ENCODE peak calls at places on chromosomes 3 and 15, in six cellular contexts. One of them, this sample, is unnamed.
A peak's percentile ranks its signal among the peaks of the same experiment; 100 is the strongest.

GRCh38 chr15:66452971-66453580 is 44.5 kb downstream of the SNAPC5 start:
- DNase-seq in endothelial cell of umbilical vein: no peak
- DNase-seq in psoas muscle: no peak
- DNase-seq in heart left ventricle: no peak
- DNase-seq in right lobe of liver: peak; percentile 52
- DNase-seq in HL-60: peak; percentile 22
- DNase-seq in this sample: no peak

GRCh38 chr15:48644498-48644826 is 1.0 kb downstream of the FBN1 start:
- DNase-seq in endothelial cell of umbilical vein: peak; percentile 55
- DNase-seq in psoas muscle: peak; percentile 55
- DNase-seq in heart left ventricle: no peak
- DNase-seq in right lobe of liver: no peak
- DNase-seq in HL-60: no peak
- DNase-seq in this sample: peak; percentile 64

GRCh38 chr15:33068531-33068990 is 126.0 kb downstream of the FMN1 start:
- DNase-seq in endothelial cell of umbilical vein: no peak
- DNase-seq in psoas muscle: peak; percentile 40
- DNase-seq in heart left ventricle: no peak
- DNase-seq in right lobe of liver: no peak
- DNase-seq in HL-60: no peak
- DNase-seq in this sample: peak; percentile 84

GRCh38 chr3:37521403-37521802 is 340.3 kb upstream of the CTDSPL start:
- DNase-seq in endothelial cell of umbilical vein: no peak
- DNase-seq in psoas muscle: no peak
- DNase-seq in heart left ventricle: no peak
- DNase-seq in right lobe of liver: no peak
- DNase-seq in HL-60: no peak
- DNase-seq in this sample: no peak

GRCh38 chr3:54882114-54882833 is 45.6 kb downstream of the LRTM1 start:
- DNase-seq in endothelial cell of umbilical vein: no peak
- DNase-seq in psoas muscle: no peak
- DNase-seq in heart left ventricle: no peak
- DNase-seq in right lobe of liver: no peak
- DNase-seq in HL-60: no peak
- DNase-seq in this sample: no peak

GRCh38 chr3:188286087-188286513 is 132.1 kb downstream of the LPP start:
- DNase-seq in endothelial cell of umbilical vein: peak; percentile 78
- DNase-seq in psoas muscle: peak; percentile 63
- DNase-seq in heart left ventricle: peak; percentile 74
- DNase-seq in right lobe of liver: no peak
- DNase-seq in HL-60: no peak
- DNase-seq in this sample: no peak

GRCh38 chr3:6935964-6936363 is 75.0 kb downstream of the GRM7 start:
- DNase-seq in endothelial cell of umbilical vein: no peak
- DNase-seq in psoas muscle: no peak
- DNase-seq in heart left ventricle: no peak
- DNase-seq in right lobe of liver: no peak
- DNase-seq in HL-60: no peak
- DNase-seq in this sample: no peak

GRCh38 chr15:78298983-78299301 is 467 bp downstream of the SKIC8 start:
- DNase-seq in endothelial cell of umbilical vein: no peak
- DNase-seq in psoas muscle: no peak
- DNase-seq in heart left ventricle: no peak
- DNase-seq in right lobe of liver: no peak
- DNase-seq in HL-60: no peak
- DNase-seq in this sample: no peak

GRCh38 chr3:175422744-175423143 is 563.6 kb downstream of the NAALADL2 start:
- DNase-seq in endothelial cell of umbilical vein: no peak
- DNase-seq in psoas muscle: no peak
- DNase-seq in heart left ventricle: no peak
- DNase-seq in right lobe of liver: no peak
- DNase-seq in HL-60: no peak
- DNase-seq in this sample: no peak

GRCh38 chr15:99955532-99955931 is 222.3 kb upstream of the LYSMD4 start:
- DNase-seq in endothelial cell of umbilical vein: no peak
- DNase-seq in psoas muscle: no peak
- DNase-seq in heart left ventricle: no peak
- DNase-seq in right lobe of liver: no peak
- DNase-seq in HL-60: no peak
- DNase-seq in this sample: no peak

GRCh38 chr3:38623539-38623938 is 25.9 kb downstream of the SCN5A start:
- DNase-seq in endothelial cell of umbilical vein: no peak
- DNase-seq in psoas muscle: no peak
- DNase-seq in heart left ventricle: no peak
- DNase-seq in right lobe of liver: no peak
- DNase-seq in HL-60: no peak
- DNase-seq in this sample: no peak

GRCh38 chr3:177878192-177878591 is 658.0 kb upstream of the KCNMB2 start:
- DNase-seq in endothelial cell of umbilical vein: no peak
- DNase-seq in psoas muscle: no peak
- DNase-seq in heart left ventricle: no peak
- DNase-seq in right lobe of liver: no peak
- DNase-seq in HL-60: no peak
- DNase-seq in this sample: no peak

GRCh38 chr3:84783281-84783680 is 175.5 kb upstream of the CADM2 start:
- DNase-seq in endothelial cell of umbilical vein: no peak
- DNase-seq in psoas muscle: no peak
- DNase-seq in heart left ventricle: no peak
- DNase-seq in right lobe of liver: no peak
- DNase-seq in HL-60: no peak
- DNase-seq in this sample: no peak

GRCh38 chr3:25349828-25350227 is 78.2 kb upstream of the RARB start:
- DNase-seq in endothelial cell of umbilical vein: no peak
- DNase-seq in psoas muscle: no peak
- DNase-seq in heart left ventricle: no peak
- DNase-seq in right lobe of liver: no peak
- DNase-seq in HL-60: no peak
- DNase-seq in this sample: no peak

GRCh38 chr15:69074843-69075224 is 60.3 kb downstream of the NOX5 start:
- DNase-seq in endothelial cell of umbilical vein: peak; percentile 30
- DNase-seq in psoas muscle: no peak
- DNase-seq in heart left ventricle: no peak
- DNase-seq in right lobe of liver: no peak
- DNase-seq in HL-60: no peak
- DNase-seq in this sample: no peak

GRCh38 chr15:89495638-89496145 is 691 bp downstream of the RHCG start:
- DNase-seq in endothelial cell of umbilical vein: no peak
- DNase-seq in psoas muscle: no peak
- DNase-seq in heart left ventricle: no peak
- DNase-seq in right lobe of liver: peak; percentile 32
- DNase-seq in HL-60: no peak
- DNase-seq in this sample: no peak

GRCh38 chr15:77819271-77819806 is 186.6 kb upstream of the LINGO1 start:
- DNase-seq in endothelial cell of umbilical vein: no peak
- DNase-seq in psoas muscle: no peak
- DNase-seq in heart left ventricle: no peak
- DNase-seq in right lobe of liver: no peak
- DNase-seq in HL-60: no peak
- DNase-seq in this sample: no peak

GRCh38 chr3:26962419-26963355 is 340.1 kb downstream of the LRRC3B start:
- DNase-seq in endothelial cell of umbilical vein: no peak
- DNase-seq in psoas muscle: no peak
- DNase-seq in heart left ventricle: no peak
- DNase-seq in right lobe of liver: no peak
- DNase-seq in HL-60: no peak
- DNase-seq in this sample: no peak

GRCh38 chr3:122921791-122922651 is 105.5 kb downstream of the SEMA5B start:
- DNase-seq in endothelial cell of umbilical vein: no peak
- DNase-seq in psoas muscle: no peak
- DNase-seq in heart left ventricle: no peak
- DNase-seq in right lobe of liver: no peak
- DNase-seq in HL-60: peak; percentile 18
- DNase-seq in this sample: no peak

GRCh38 chr15:31871159-31871886 is 159.0 kb upstream of the CHRNA7 start:
- DNase-seq in endothelial cell of umbilical vein: no peak
- DNase-seq in psoas muscle: no peak
- DNase-seq in heart left ventricle: no peak
- DNase-seq in right lobe of liver: no peak
- DNase-seq in HL-60: peak; percentile 70
- DNase-seq in this sample: no peak

GRCh38 chr15:62212746-62213145 is 47.7 kb upstream of the C2CD4B start:
- DNase-seq in endothelial cell of umbilical vein: no peak
- DNase-seq in psoas muscle: no peak
- DNase-seq in heart left ventricle: no peak
- DNase-seq in right lobe of liver: no peak
- DNase-seq in HL-60: no peak
- DNase-seq in this sample: no peak

GRCh38 chr3:74027121-74027520 is 402.4 kb upstream of the PDZRN3 start:
- DNase-seq in endothelial cell of umbilical vein: no peak
- DNase-seq in psoas muscle: no peak
- DNase-seq in heart left ventricle: no peak
- DNase-seq in right lobe of liver: no peak
- DNase-seq in HL-60: no peak
- DNase-seq in this sample: no peak

DNA sequence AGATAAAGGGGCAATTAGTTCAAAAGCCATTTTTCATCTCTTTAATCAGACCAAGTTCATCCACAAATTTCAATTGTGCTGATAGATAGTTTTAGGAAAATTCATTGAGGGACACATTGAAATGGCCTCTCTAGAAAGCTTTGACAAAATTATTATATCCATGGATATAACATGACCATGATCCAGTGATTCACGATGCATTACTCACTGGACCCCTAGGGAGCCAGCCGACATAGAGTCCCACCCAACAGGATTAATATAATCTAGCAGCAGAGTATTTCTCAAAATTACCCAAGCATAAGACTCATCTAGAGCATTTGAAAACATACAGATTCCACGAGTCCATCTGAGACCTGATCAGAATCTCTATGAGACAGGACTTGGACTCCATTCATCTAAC is 100.3 kb downstream of the FRMD5 start:
- DNase-seq in endothelial cell of umbilical vein: no peak
- DNase-seq in psoas muscle: no peak
- DNase-seq in heart left ventricle: no peak
- DNase-seq in right lobe of liver: no peak
- DNase-seq in HL-60: no peak
- DNase-seq in this sample: no peak
- TF ChIP-seq CTCF in endothelial cell of umbilical vein: no peak
- TF ChIP-seq CTCF in psoas muscle: no peak
- TF ChIP-seq CTCF in heart left ventricle: no peak
- TF ChIP-seq CTCF in right lobe of liver: no peak
- TF ChIP-seq CTCF in HL-60: no peak
- TF ChIP-seq CTCF in this sample: no peak

GRCh38 chr3:100913870-100914654 is 79.2 kb downstream of the ABI3BP start:
- DNase-seq in endothelial cell of umbilical vein: peak; percentile 88
- DNase-seq in psoas muscle: no peak
- DNase-seq in heart left ventricle: no peak
- DNase-seq in right lobe of liver: no peak
- DNase-seq in HL-60: no peak
- DNase-seq in this sample: no peak
- H3K27ac ChIP-seq in endothelial cell of umbilical vein: no peak overlapping the region
- H3K27ac ChIP-seq in psoas muscle: no peak overlapping the region
- H3K27ac ChIP-seq in heart left ventricle: no peak overlapping the region
- H3K27ac ChIP-seq in right lobe of liver: no peak overlapping the region
- H3K27ac ChIP-seq in HL-60: no peak overlapping the region
- H3K27ac ChIP-seq in this sample: no peak overlapping the region

DNA sequence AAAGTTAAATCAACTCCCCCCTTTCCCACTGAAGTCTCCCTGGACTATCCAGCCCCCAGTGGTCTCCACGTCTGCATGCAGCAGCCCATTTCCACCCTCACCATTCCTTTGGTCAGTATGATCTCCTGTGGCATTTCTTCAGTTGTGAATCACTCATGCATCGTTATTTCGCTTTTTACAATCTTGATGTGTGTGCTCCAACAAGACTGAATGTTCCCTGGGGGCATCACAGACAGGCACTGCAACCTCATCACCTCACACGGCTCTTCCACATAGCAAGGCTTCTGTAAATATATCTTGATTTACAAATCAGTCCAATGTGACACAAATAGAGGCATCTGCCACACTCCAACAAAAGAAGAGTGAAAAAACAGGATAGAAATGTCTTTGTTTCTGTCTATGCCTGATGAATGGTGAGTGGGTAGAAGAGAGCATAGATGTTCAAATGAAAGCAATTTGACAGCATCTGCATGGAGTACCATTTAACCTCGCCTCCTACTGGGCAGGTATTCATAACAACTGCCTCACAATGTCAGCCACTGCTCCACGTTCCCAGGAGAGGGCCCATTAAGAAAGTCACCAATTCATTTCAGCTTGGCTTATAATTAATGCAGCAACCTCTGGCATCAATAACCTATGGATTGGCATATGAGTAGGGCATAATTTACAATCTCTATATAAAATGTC is 5.2 kb downstream of the HEG1 start:
- DNase-seq in endothelial cell of umbilical vein: no peak
- DNase-seq in psoas muscle: no peak
- DNase-seq in heart left ventricle: no peak
- DNase-seq in right lobe of liver: no peak
- DNase-seq in HL-60: no peak
- DNase-seq in this sample: no peak
- TF ChIP-seq CTCF in endothelial cell of umbilical vein: no peak
- TF ChIP-seq CTCF in psoas muscle: no peak
- TF ChIP-seq CTCF in heart left ventricle: no peak
- TF ChIP-seq CTCF in right lobe of liver: no peak
- TF ChIP-seq CTCF in HL-60: no peak
- TF ChIP-seq CTCF in this sample: no peak

GRCh38 chr15:65204236-65204930 is 6.9 kb downstream of the CILP start:
- DNase-seq in endothelial cell of umbilical vein: no peak
- DNase-seq in psoas muscle: no peak
- DNase-seq in heart left ventricle: no peak
- DNase-seq in right lobe of liver: no peak
- DNase-seq in HL-60: no peak
- DNase-seq in this sample: no peak
- H3K27ac ChIP-seq in endothelial cell of umbilical vein: no peak overlapping the region
- H3K27ac ChIP-seq in psoas muscle: no peak overlapping the region
- H3K27ac ChIP-seq in heart left ventricle: no peak overlapping the region
- H3K27ac ChIP-seq in right lobe of liver: no peak overlapping the region
- H3K27ac ChIP-seq in HL-60: no peak overlapping the region
- H3K27ac ChIP-seq in this sample: no peak overlapping the region

This sample was measured in upper lobe of right lung.